ENCODE peak calls at places on chromosome 5, in seven cellular contexts. D is T-helper 17 cell; P is astrocyte of the spinal cord; Z is fibroblast of the aortic adventitia; F is hippocampal formation; V is stimulated activated CD8-positive, alpha-beta memory T cell treated with anti-CD3 and anti-CD28 coated beads, Interleukin-15, amount 100 ng/mL, for 1 hour; E is B cell. R is an unnamed sample.

GRCh38 chr5:87210076-87210475 is 57.6 kb upstream of the RASA1 start:
- DNase-seq in D (no peak), P (peak), Z (peak), F (no peak), V (no peak), E (no peak), R (no peak)

GRCh38 chr5:25393321-25393720 is 748.5 kb upstream of the CDH10 start:
- DNase-seq in D (no peak), P (no peak), Z (no peak), F (no peak), V (no peak), E (no peak), R (no peak)

GRCh38 chr5:30930736-30931135 is 262.8 kb upstream of the CDH6 start:
- DNase-seq in D (no peak), P (peak), Z (peak), F (no peak), V (no peak), E (no peak), R (no peak)

GRCh38 chr5:32320144-32320543 is 7.4 kb upstream of the MTMR12 start:
- DNase-seq in D (no peak), P (no peak), Z (no peak), F (no peak), V (no peak), E (no peak), R (no peak)

GRCh38 chr5:74166064-74166463 is 474.5 kb downstream of the ENC1 start:
- DNase-seq in D (no peak), P (peak), Z (peak), F (no peak), V (no peak), E (no peak), R (no peak)

GRCh38 chr5:94442971-94443370 is 175.4 kb downstream of the KIAA0825 start:
- DNase-seq in D (no peak), P (no peak), Z (no peak), F (peak), V (no peak), E (no peak), R (no peak)

GRCh38 chr5:157558089-157558595 is 17.4 kb downstream of the ADAM19 start:
- DNase-seq in D (no peak), P (peak), Z (peak), F (no peak), V (no peak), E (no peak), R (peak)

GRCh38 chr5:106269252-106269843 is 1401.4 kb downstream of the EFNA5 start:
- DNase-seq in D (no peak), P (peak), Z (peak), F (no peak), V (no peak), E (no peak), R (no peak)

GRCh38 chr5:103027267-103027666 is 92.7 kb downstream of the GIN1 start:
- DNase-seq in D (no peak), P (no peak), Z (no peak), F (no peak), V (no peak), E (no peak), R (no peak)

GRCh38 chr5:65199988-65200668 is 281.6 kb downstream of the ADAMTS6 start:
- DNase-seq in D (no peak), P (peak), Z (peak), F (no peak), V (no peak), E (no peak), R (no peak)

GRCh38 chr5:179146277-179146676 is 86.1 kb downstream of the ZNF354C start:
- DNase-seq in D (no peak), P (no peak), Z (no peak), F (no peak), V (no peak), E (no peak), R (no peak)

GRCh38 chr5:78604693-78605092 is 43.9 kb downstream of the LHFPL2 start:
- DNase-seq in D (no peak), P (no peak), Z (no peak), F (no peak), V (no peak), E (no peak), R (no peak)

GRCh38 chr5:179747815-179748214 is 15.2 kb downstream of the MAML1 start:
- DNase-seq in D (no peak), P (no peak), Z (no peak), F (no peak), V (no peak), E (no peak), R (no peak)

GRCh38 chr5:63820557-63820956 is 141.7 kb downstream of the HTR1A start:
- DNase-seq in D (no peak), P (no peak), Z (no peak), F (no peak), V (no peak), E (no peak), R (no peak)

GRCh38 chr5:124742983-124743533 is 3.4 kb downstream of the ZNF608 start:
- DNase-seq in D (no peak), P (peak), Z (peak), F (peak), V (no peak), E (no peak), R (peak)

GRCh38 chr5:158246661-158247060 is 387.7 kb upstream of the CLINT1 start:
- DNase-seq in D (no peak), P (no peak), Z (no peak), F (no peak), V (no peak), E (no peak), R (no peak)

GRCh38 chr5:43437062-43437660 is 25.0 kb upstream of the CCL28 start:
- DNase-seq in D (no peak), P (no peak), Z (no peak), F (no peak), V (no peak), E (no peak), R (no peak)

GRCh38 chr5:141747646-141748229 is 65.7 kb upstream of the ARAP3 start:
- DNase-seq in D (no peak), P (no peak), Z (no peak), F (peak), V (no peak), E (peak), R (no peak)

GRCh38 chr5:129905467-129906176 is 1.4 kb downstream of the CHSY3 start:
- DNase-seq in D (no peak), P (peak), Z (no peak), F (no peak), V (no peak), E (no peak), R (no peak)

GRCh38 chr5:149426931-149427330 is 47.8 kb upstream of the IL17B start:
- DNase-seq in D (no peak), P (no peak), Z (no peak), F (no peak), V (no peak), E (no peak), R (no peak)

GRCh38 chr5:134140530-134141201 is 26.2 kb downstream of the TCF7 start:
- DNase-seq in D (no peak), P (peak), Z (peak), F (peak), V (peak), E (peak), R (peak)